ENCODE peak calls at places on chromosomes 2 and 18, in five cellular contexts. R, W, N, K and H are unnamed samples.

GRCh38 chr2:187329586-187329985 is 118.5 kb downstream of the CALCRL start:
- DNase-seq in R (no peak), W (no peak), N (no peak), K (no peak), H (no peak)

GRCh38 chr2:233823731-233824121 is 30.6 kb downstream of the HJURP start:
- DNase-seq in R (no peak), W (no peak), N (no peak), K (no peak), H (peak; percentile 31)

GRCh38 chr2:189370719-189371118 is 70.6 kb upstream of the WDR75 start:
- DNase-seq in R (no peak), W (no peak), N (no peak), K (no peak), H (no peak)

GRCh38 chr2:43349944-43350343 is 123.5 kb upstream of the ZFP36L2 start:
- DNase-seq in R (no peak), W (no peak), N (no peak), K (no peak), H (no peak)

GRCh38 chr2:30136729-30137444 is 9.9 kb upstream of the YPEL5 start:
- DNase-seq in R (no peak), W (no peak), N (no peak), K (no peak), H (no peak)

GRCh38 chr2:30580394-30580793 is 133.3 kb downstream of the LCLAT1 start:
- DNase-seq in R (no peak), W (no peak), N (no peak), K (no peak), H (no peak)

GRCh38 chr18:74353169-74353775 is 37.6 kb downstream of the C18orf63 start:
- DNase-seq in R (no peak), W (peak; percentile 83), N (peak; percentile 55), K (peak; percentile 70), H (no peak)

GRCh38 chr2:241911551-241911950 is 42.0 kb downstream of the RTP5 start:
- DNase-seq in R (no peak), W (no peak), N (no peak), K (no peak), H (no peak)

GRCh38 chr2:130252880-130253645 is 54.8 kb upstream of the TUBA3E start:
- DNase-seq in R (no peak), W (no peak), N (peak; percentile 59), K (no peak), H (no peak)

GRCh38 chr2:233706720-233707119 is 6.0 kb upstream of the UGT1A5 start:
- DNase-seq in R (no peak), W (no peak), N (peak; percentile 32), K (no peak), H (no peak)

GRCh38 chr18:3478262-3478978 is 28.4 kb downstream of the TGIF1 start:
- DNase-seq in R (no peak), W (no peak), N (peak; percentile 41), K (no peak), H (no peak)